ENCODE peak calls at places on chromosomes 5 and 9, in five cellular contexts. X is OCI-LY7; J is CD4-positive, alpha-beta memory T cell; A is pancreas; C is CD8-positive, alpha-beta memory T cell. H is an unnamed sample. For H3K36me3, the result is how much of the 10 kb centered on the place peaks cover.

GRCh38 chr5:74500037-74500917 is 140.3 kb downstream of the ENC1 start:
- DNase-seq in X (no peak), C (no peak), A (no peak), J (no peak), H (no peak)

GRCh38 chr5:19891658-19892057 is 96.3 kb downstream of the CDH18 start:
- DNase-seq in A (no peak), C (no peak), J (no peak), X (no peak), H (no peak)

GRCh38 chr9:14704281-14704680 is 11.0 kb upstream of the ZDHHC21 start:
- DNase-seq in C (no peak), X (no peak), A (no peak), J (no peak), H (no peak)

GRCh38 chr9:136310273-136311030 is 6.6 kb upstream of the CCDC187 start:
- DNase-seq in C (no peak), X (peak), J (no peak), A (no peak), H (no peak)

GRCh38 chr9:124784503-124784902 is 7.6 kb downstream of the OLFML2A start:
- DNase-seq in A (no peak), C (no peak), J (no peak), X (no peak), H (no peak)

GRCh38 chr5:40991168-40991980 is 79.8 kb downstream of the MROH2B start:
- DNase-seq in C (no peak), A (peak), X (no peak), J (no peak), H (no peak)

GRCh38 chr5:169213479-169213878 is 87.5 kb downstream of the SLIT3 start:
- DNase-seq in J (no peak), X (no peak), C (no peak), A (no peak), H (no peak)

GRCh38 chr9:29830815-29831214 is 2257.5 kb upstream of the C9orf72 start:
- DNase-seq in X (no peak), C (no peak), A (no peak), J (no peak), H (no peak)

GRCh38 chr5:78621269-78621871 is 27.2 kb downstream of the LHFPL2 start:
- DNase-seq in J (no peak), X (no peak), C (no peak), A (no peak), H (no peak)

GRCh38 chr9:97629136-97629535 is 4.0 kb downstream of the TSTD2 start:
- DNase-seq in J (no peak), A (no peak), X (no peak), C (no peak), H (no peak)

GRCh38 chr9:131138676-131139075 is 13.3 kb downstream of the NUP214 start:
- DNase-seq in C (no peak), J (no peak), A (peak), X (no peak), H (no peak)

GRCh38 chr5:176180339-176180738 is 57.9 kb upstream of the SIMC1 start:
- DNase-seq in C (no peak), J (no peak), X (no peak), A (no peak), H (no peak)

GRCh38 chr9:94638335-94639044 is 828 bp downstream of the FBP1 start:
- DNase-seq in J (no peak), A (no peak), X (no peak), C (no peak), H (no peak)

GRCh38 chr5:106121972-106122605 is 1548.6 kb downstream of the EFNA5 start:
- DNase-seq in X (peak), A (peak), J (no peak), C (no peak), H (no peak)

GRCh38 chr5:55540024-55540423 is 5.3 kb upstream of the PLPP1 start:
- DNase-seq in C (no peak), J (no peak), X (no peak), A (no peak), H (no peak)

GRCh38 chr9:119818726-119819435 is 449.6 kb upstream of the BRINP1 start:
- DNase-seq in X (no peak), J (no peak), A (no peak), C (no peak), H (no peak)

GRCh38 chr9:133731876-133732321 is 6.3 kb downstream of the SARDH start:
- DNase-seq in J (no peak), A (peak), C (no peak), X (peak), H (no peak)

GRCh38 chr5:54638090-54638489 is 120.5 kb downstream of the SNX18 start:
- DNase-seq in X (no peak), A (no peak), J (peak), C (no peak), H (no peak)

GRCh38 chr5:18113724-18114123 is 479.5 kb downstream of the TAF11L14 start:
- DNase-seq in C (no peak), A (no peak), J (no peak), X (no peak), H (no peak)

GRCh38 chr5:100647461-100648230 is 112.5 kb downstream of the FAM174A start:
- DNase-seq in A (peak), J (peak), C (no peak), X (no peak), H (no peak)

GRCh38 chr5:73507062-73507461 is 8.8 kb downstream of the BTF3 start:
- DNase-seq in A (no peak), J (no peak), X (no peak), C (no peak), H (no peak)

GRCh38 chr5:139636975-139637408 is 11.2 kb upstream of the CXXC5 start:
- DNase-seq in X (no peak), C (no peak), A (no peak), J (no peak), H (peak)

GRCh38 chr9:14497476-14497875 is 183.5 kb upstream of the NFIB start:
- DNase-seq in J (no peak), C (no peak), A (no peak), X (no peak), H (no peak)

GRCh38 chr5:176714067-176714466 is 66.8 kb downstream of the TSPAN17 start:
- DNase-seq in A (no peak), X (no peak), C (no peak), J (no peak), H (no peak)

GRCh38 chr9:106896695-106897094 is 33.7 kb downstream of the ZNF462 start:
- DNase-seq in A (no peak), C (no peak), X (no peak), J (no peak), H (no peak)

DNA sequence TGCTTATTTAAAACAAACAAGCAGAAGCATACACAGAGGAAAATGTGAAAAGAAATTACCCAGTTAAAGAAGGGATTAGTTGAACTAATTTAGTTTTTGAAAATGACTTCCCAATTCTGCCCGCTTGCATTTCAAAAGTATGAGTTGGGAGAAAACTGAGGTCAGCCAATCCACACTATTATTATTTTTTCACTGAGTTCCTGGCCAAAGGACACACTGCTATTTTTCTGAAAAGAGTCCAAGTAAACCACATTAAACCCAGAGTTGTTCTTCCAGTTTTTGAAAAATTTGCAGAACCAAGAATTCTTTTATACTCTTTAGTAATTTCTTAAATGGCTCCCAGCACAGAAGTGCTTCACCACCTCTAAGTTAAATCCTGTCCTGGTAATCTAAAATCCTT is 7.5 kb downstream of the SMU1 start:
- DNase-seq in X (no peak), J (no peak), C (no peak), A (no peak), H (no peak)
- H3K36me3 ChIP-seq in X (half or more), J (half or more), C (half or more), A (under half), H (half or more)

GRCh38 chr5:179880848-179881590 is 22.4 kb upstream of the MRNIP start:
- DNase-seq in J (no peak), X (no peak), C (no peak), A (no peak), H (no peak)

GRCh38 chr5:179883163-179883562 is 24.5 kb downstream of the TBC1D9B start:
- DNase-seq in X (no peak), J (no peak), C (no peak), A (no peak), H (no peak)

GRCh38 chr5:179880066-179880650 is 21.5 kb upstream of the MRNIP start:
- DNase-seq in C (no peak), A (no peak), J (no peak), X (no peak), H (no peak)

GRCh38 chr5:179879690-179880010 is 21.0 kb upstream of the MRNIP start:
- DNase-seq in J (no peak), X (no peak), A (no peak), C (no peak), H (no peak)

DNA sequence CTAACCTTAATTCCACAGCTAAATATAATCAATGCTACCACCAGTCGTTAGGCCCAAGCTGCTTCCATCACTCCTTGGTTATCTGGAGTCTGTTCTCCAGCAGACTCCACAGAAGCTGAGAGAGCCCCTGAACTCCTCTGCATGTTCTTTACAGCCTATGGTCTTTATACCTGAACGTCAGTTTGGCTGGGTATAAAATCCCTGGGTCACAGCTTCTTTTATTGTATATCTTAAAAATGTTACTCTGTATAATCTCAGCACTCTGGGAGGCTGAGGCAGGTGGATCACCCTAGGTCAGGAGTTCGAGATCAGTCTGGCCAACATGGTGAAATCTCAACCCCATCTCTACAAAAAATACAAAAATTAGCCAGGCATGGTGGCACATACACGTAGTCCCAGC is 23.7 kb upstream of the MRNIP start:
- DNase-seq in X (no peak), C (no peak), J (no peak), A (no peak), H (no peak)
- H3K36me3 ChIP-seq in X (half or more), C (under half), J (under half), A (under half), H (under half)

GRCh38 chr5:151808451-151809169 is 36.9 kb downstream of the G3BP1 start:
- DNase-seq in J (no peak), A (no peak), X (no peak), C (no peak), H (no peak)
- H3K36me3 ChIP-seq in J (under half), A (under half), X (half or more), C (under half), H (half or more)

GRCh38 chr9:121182437-121182836 is 19.2 kb downstream of the RAB14 start:
- DNase-seq in J (no peak), X (no peak), A (no peak), C (no peak), H (no peak)
- H3K36me3 ChIP-seq in J (half or more), X (half or more), A (under half), C (under half), H (half or more)

DNA sequence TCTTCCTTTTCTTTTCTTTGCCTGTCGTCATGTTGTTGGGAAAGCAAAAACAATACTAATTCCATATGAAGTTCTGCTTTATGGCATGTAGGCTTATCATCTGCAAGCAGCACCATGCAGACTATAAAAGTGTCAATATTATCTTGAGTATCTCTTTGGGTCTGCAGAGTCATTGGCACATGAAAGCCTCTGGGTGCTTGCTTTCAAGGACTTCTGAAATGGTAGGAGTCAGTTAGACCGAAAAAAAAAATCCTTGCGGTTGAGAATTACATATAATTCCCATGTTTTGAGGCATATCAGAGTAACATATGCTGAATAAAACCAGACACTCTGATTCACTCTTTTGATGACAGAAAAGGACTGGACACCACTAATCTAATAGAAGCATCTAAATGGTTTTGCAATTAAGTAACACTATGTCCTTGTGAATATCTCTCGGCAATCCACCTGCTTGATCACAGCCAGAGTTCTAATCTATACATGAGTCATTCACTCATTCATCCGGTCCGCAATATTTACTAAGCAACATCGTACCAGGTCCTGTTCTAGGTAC is 44.4 kb downstream of the GNAQ start:
- DNase-seq in A (no peak), X (no peak), J (no peak), C (no peak), H (no peak)
- H3K36me3 ChIP-seq in A (under half), X (under half), J (under half), C (under half), H (under half)

GRCh38 chr5:132873930-132874271 is 433 bp downstream of the LEAP2 start:
- DNase-seq in A (no peak), C (no peak), J (no peak), X (no peak), H (no peak)

GRCh38 chr5:132871885-132872284 is 1.6 kb upstream of the LEAP2 start:
- DNase-seq in A (no peak), X (no peak), C (no peak), J (no peak), H (no peak)

GRCh38 chr5:132872788-132873118 is 715 bp upstream of the LEAP2 start:
- DNase-seq in X (no peak), J (no peak), A (no peak), C (no peak), H (no peak)

GRCh38 chr5:132871459-132871858 is 2.0 kb upstream of the LEAP2 start:
- DNase-seq in C (no peak), X (no peak), J (no peak), A (no peak), H (no peak)

GRCh38 chr5:132873119-132873929 is at the start of gene LEAP2:
- DNase-seq in C (no peak), A (peak), J (no peak), X (no peak), H (no peak)
- H3K36me3 ChIP-seq in C (under half), A (under half), J (under half), X (half or more), H (under half)

GRCh38 chr9:128174062-128174461 is 14.0 kb downstream of the BBLN start:
- DNase-seq in X (no peak), A (no peak), C (no peak), J (no peak), H (no peak)
- H3K36me3 ChIP-seq in X (half or more), A (under half), C (under half), J (under half), H (half or more)

GRCh38 chr5:39349484-39349883 is 14.8 kb downstream of the C9 start:
- DNase-seq in C (no peak), X (no peak), A (no peak), J (no peak), H (no peak)

GRCh38 chr5:39352931-39353330 is 11.4 kb downstream of the C9 start:
- DNase-seq in C (no peak), X (no peak), A (no peak), J (no peak), H (no peak)

GRCh38 chr5:39355324-39355723 is 9.0 kb downstream of the C9 start:
- DNase-seq in A (no peak), C (no peak), X (no peak), J (no peak), H (no peak)

GRCh38 chr5:39353714-39354399 is 10.4 kb downstream of the C9 start:
- DNase-seq in X (no peak), A (no peak), C (no peak), J (no peak), H (no peak)

GRCh38 chr5:39352170-39352569 is 12.1 kb downstream of the C9 start:
- DNase-seq in A (no peak), C (no peak), X (no peak), J (no peak), H (no peak)
- H3K36me3 ChIP-seq in A (under half), C (under half), X (under half), J (under half), H (under half)

H was measured in CD4-positive, CD25-positive, alpha-beta regulatory T cell.